ENCODE peak calls at places on chromosome 1, in five cellular contexts. O is tibial artery, G is body of pancreas, I is brain microvascular endothelial cell, A is cardiac muscle cell. J is an unnamed sample.
A peak's percentile ranks its signal among the peaks of the same experiment; 100 is the strongest.

GRCh38 chr1:8687053-8687452 is 130.4 kb downstream of the RERE start:
- DNase-seq in I (no peak), A (no peak), O (no peak), G (no peak), J (no peak)

GRCh38 chr1:205660361-205660760 is 19.9 kb downstream of the SLC45A3 start:
- DNase-seq in I (no peak), O (no peak), A (no peak), G (no peak), J (no peak)

GRCh38 chr1:163055531-163055930 is 13.6 kb upstream of the RGS4 start:
- DNase-seq in G (no peak), O (no peak), I (no peak), A (no peak), J (no peak)

GRCh38 chr1:220990417-220991337 is 111.4 kb downstream of the HLX start:
- DNase-seq in A (no peak), G (no peak), O (no peak), I (peak; percentile 72), J (no peak)

GRCh38 chr1:170049191-170049800 is 25.2 kb downstream of the KIFAP3 start:
- DNase-seq in I (no peak), A (peak; percentile 52), O (no peak), G (no peak), J (no peak)

GRCh38 chr1:162458206-162458605 is 39.4 kb upstream of the UHMK1 start:
- DNase-seq in G (no peak), I (no peak), O (no peak), A (no peak), J (no peak)

GRCh38 chr1:246803891-246804290 is 79.7 kb downstream of the SCCPDH start:
- DNase-seq in I (no peak), O (no peak), G (no peak), A (no peak), J (no peak)

GRCh38 chr1:152436593-152437338 is 22.7 kb upstream of the CRNN start:
- DNase-seq in A (no peak), O (no peak), G (no peak), I (no peak), J (no peak)

GRCh38 chr1:57485643-57486042 is 61.8 kb upstream of the DAB1 start:
- DNase-seq in O (no peak), A (no peak), G (no peak), I (peak; percentile 72), J (no peak)

GRCh38 chr1:111988377-111988742 is 1.1 kb downstream of the KCND3 start:
- DNase-seq in A (no peak), G (no peak), I (no peak), O (no peak), J (no peak)

GRCh38 chr1:111988743-111989453 is 570 bp downstream of the KCND3 start:
- DNase-seq in O (no peak), I (no peak), G (peak; percentile 25), A (no peak), J (peak; percentile 9)

GRCh38 chr1:111990878-111991760 is 1.7 kb upstream of the KCND3 start:
- DNase-seq in A (peak; percentile 69), I (no peak), O (peak; percentile 86), G (peak; percentile 83), J (peak; percentile 54)

GRCh38 chr1:111990026-111990877 is 784 bp upstream of the KCND3 start:
- DNase-seq in I (no peak), O (peak; percentile 71), A (no peak), G (peak; percentile 31), J (no peak)

DNA sequence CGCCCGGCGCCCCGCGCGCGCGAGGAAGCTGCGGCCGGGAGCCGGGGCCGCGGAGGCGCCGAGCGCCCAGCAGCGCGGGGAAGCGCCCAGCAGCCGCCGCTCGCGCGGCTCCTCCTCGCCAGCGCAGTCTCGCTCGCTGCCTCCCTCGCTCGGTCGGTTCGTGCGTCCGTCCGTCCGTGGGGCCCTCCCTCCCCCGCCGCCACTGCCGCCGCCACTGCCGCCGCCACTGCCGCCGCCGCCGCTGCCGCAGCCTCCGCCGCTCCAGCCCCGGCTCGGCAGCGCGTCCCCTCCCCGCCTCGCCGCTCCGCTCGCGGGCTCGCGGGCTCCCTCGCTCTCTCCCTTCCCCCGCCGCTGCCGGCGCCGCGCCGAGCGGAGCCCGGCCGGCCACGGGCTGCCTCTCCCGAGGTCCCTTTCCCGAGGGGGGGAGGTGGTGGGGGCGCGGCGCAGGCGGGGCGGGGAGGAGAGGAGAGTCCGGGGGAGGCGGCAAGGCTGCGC is at the start of gene KCND3:
- DNase-seq in O (no peak), A (peak; percentile 66), I (no peak), G (peak; percentile 52), J (no peak)
- H3K27ac ChIP-seq in O (peak within 1 kb of the TSS; percentile 74), A (no peak within 1 kb of the TSS), I (no peak within 1 kb of the TSS), G (peak within 1 kb of the TSS; percentile 83), J (peak within 1 kb of the TSS; percentile 62)

GRCh38 chr1:40407453-40407852 is 33.9 kb downstream of the SMAP2 start:
- DNase-seq in I (no peak), A (no peak), O (no peak), G (no peak), J (no peak)
- H3K27ac ChIP-seq in I (no peak overlapping the region), A (no peak overlapping the region), O (no peak overlapping the region), G (no peak overlapping the region), J (no peak overlapping the region)

GRCh38 chr1:15454256-15454655 is 2.3 kb upstream of the CELA2A start:
- DNase-seq in O (no peak), A (no peak), I (peak; percentile 47), G (peak; percentile 87), J (no peak)
- H3K27ac ChIP-seq in O (no peak overlapping the region), A (no peak overlapping the region), I (peak overlapping the region; percentile 45), G (peak overlapping the region; percentile 87), J (no peak overlapping the region)

GRCh38 chr1:10678852-10679251 is 117.6 kb downstream of the CASZ1 start:
- DNase-seq in I (no peak), O (no peak), G (no peak), A (no peak), J (no peak)

GRCh38 chr1:10678395-10678794 is 118.1 kb downstream of the CASZ1 start:
- DNase-seq in G (no peak), O (no peak), I (no peak), A (no peak), J (no peak)

GRCh38 chr1:10675813-10676212 is 120.6 kb downstream of the CASZ1 start:
- DNase-seq in I (no peak), A (no peak), G (no peak), O (no peak), J (no peak)

GRCh38 chr1:10677508-10678364 is 118.7 kb downstream of the CASZ1 start:
- DNase-seq in O (no peak), A (peak; percentile 44), G (no peak), I (no peak), J (no peak)

GRCh38 chr1:10676987-10677386 is 119.5 kb downstream of the CASZ1 start:
- DNase-seq in I (no peak), A (no peak), O (no peak), G (no peak), J (no peak)
- H3K27ac ChIP-seq in I (no peak overlapping the region), A (peak overlapping the region; percentile 77), O (peak overlapping the region; percentile 1), G (no peak overlapping the region), J (no peak overlapping the region)

J was measured in caudate nucleus.